ENCODE peak calls at places on chromosome 1, in eight cellular contexts. Z is H1, D is ovary, R is K562, E is SK-N-SH, A is A549, U is transverse colon, I is sigmoid colon. F is an unnamed sample.

GRCh38 chr1:159646687-159647086 is 59.1 kb downstream of the APCS start:
- DNase-seq in D (no peak), Z (no peak), I (no peak), A (no peak), E (no peak), R (no peak), U (no peak), F (no peak)

GRCh38 chr1:39754906-39755504 is 16.1 kb downstream of the OXCT2 start:
- DNase-seq in E (no peak), A (no peak), U (no peak), D (no peak), Z (no peak), R (no peak), I (no peak), F (no peak)

GRCh38 chr1:218558411-218558810 is 213.3 kb downstream of the TGFB2 start:
- DNase-seq in I (no peak), A (no peak), U (no peak), D (no peak), E (no peak), Z (no peak), R (no peak), F (no peak)

GRCh38 chr1:77513839-77514763 is 168.4 kb downstream of the ZZZ3 start:
- DNase-seq in E (no peak), A (no peak), I (no peak), U (no peak), R (no peak), Z (peak; percentile 33), D (no peak), F (no peak)

GRCh38 chr1:209587778-209588177 is 4.3 kb downstream of the CAMK1G start:
- DNase-seq in A (peak; percentile 21), R (no peak), Z (no peak), I (no peak), U (no peak), D (no peak), E (no peak), F (no peak)

GRCh38 chr1:205360166-205360565 is 3.4 kb upstream of the KLHDC8A start:
- DNase-seq in R (no peak), A (no peak), I (no peak), Z (no peak), D (peak; percentile 63), U (no peak), E (peak; percentile 30), F (no peak)

GRCh38 chr1:17274186-17275170 is 25.6 kb downstream of the PADI3 start:
- DNase-seq in R (peak; percentile 78), I (peak; percentile 50), D (no peak), A (peak; percentile 69), Z (peak; percentile 59), E (peak; percentile 76), U (peak; percentile 74), F (no peak)

GRCh38 chr1:205449750-205450443 is 5.9 kb downstream of the BLACAT1 start:
- DNase-seq in R (peak; percentile 89), I (no peak), E (peak; percentile 52), Z (no peak), D (peak; percentile 55), A (peak; percentile 35), U (peak; percentile 72), F (no peak)

GRCh38 chr1:197481101-197481500 is 213.0 kb downstream of the CRB1 start:
- DNase-seq in A (no peak), I (no peak), U (no peak), D (no peak), E (no peak), R (no peak), Z (no peak), F (no peak)

GRCh38 chr1:208251015-208251414 is 6.8 kb upstream of the PLXNA2 start:
- DNase-seq in U (no peak), A (no peak), D (no peak), R (no peak), Z (no peak), E (no peak), I (no peak), F (no peak)

DNA sequence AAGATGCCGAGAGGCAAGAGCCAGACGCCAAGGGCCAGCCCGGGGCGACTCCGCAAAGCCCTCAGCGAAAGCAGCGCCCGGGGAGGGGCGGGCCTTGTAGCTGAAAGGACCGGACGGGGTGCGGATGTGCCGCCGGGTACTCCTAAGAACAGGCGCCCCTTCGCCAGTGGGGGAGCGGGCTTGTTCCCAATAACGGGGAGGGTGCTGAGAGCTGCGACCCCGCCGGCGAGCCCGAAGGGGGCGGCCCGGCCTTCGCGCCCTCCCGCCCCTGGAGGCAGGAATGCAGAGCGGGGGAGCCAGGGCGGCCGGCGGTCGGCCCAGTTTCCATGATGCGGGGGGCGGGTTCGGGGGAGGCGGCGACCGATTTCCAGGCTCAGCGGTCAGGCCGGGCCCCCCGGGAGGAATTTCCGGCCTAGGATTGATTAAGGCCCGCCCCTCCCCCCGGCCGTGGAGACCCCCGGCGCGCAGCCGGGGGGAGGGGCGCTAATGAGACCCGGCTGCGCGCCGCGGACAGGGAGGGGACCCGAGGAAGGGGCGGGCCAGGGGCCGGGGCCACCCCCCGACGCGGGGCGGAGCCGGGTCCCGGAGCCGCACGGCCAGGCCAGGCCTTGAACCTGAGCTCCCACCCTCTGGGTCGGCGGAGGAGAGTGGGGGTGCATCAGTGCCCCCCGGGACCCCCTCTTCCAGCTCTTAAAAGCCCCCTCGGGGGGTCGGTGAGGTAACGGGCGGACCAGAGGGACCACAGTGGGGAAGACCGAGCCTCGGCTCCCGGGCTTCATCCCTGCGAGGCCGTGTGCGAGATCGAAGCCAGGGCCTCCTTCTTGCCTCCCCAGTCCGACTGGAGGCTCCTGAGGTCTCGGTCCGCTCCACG is 898 bp upstream of the TMEM200B start:
- DNase-seq in I (peak; percentile 95), U (peak; percentile 69), A (peak; percentile 56), D (peak; percentile 95), E (peak; percentile 96), Z (peak; percentile 66), R (peak; percentile 80), F (peak; percentile 82)
- H3K27ac ChIP-seq in I (peak overlapping the region; percentile 99), U (peak overlapping the region; percentile 94), A (peak overlapping the region; percentile 86), D (peak overlapping the region; percentile 95), E (peak overlapping the region; percentile 43), Z (peak overlapping the region; percentile 48), R (peak overlapping the region; percentile 60), F (peak overlapping the region; percentile 90)

GRCh38 chr1:155326020-155326526 is 5.4 kb downstream of the RUSC1 start:
- DNase-seq in E (no peak), U (no peak), R (no peak), A (no peak), D (no peak), Z (no peak), I (no peak), F (no peak)

GRCh38 chr1:155326659-155327058 is 6.0 kb downstream of the RUSC1 start:
- DNase-seq in I (no peak), A (no peak), D (no peak), R (no peak), E (no peak), Z (no peak), U (no peak), F (no peak)

GRCh38 chr1:155325596-155325893 is 4.9 kb downstream of the RUSC1 start:
- DNase-seq in A (no peak), I (no peak), E (no peak), Z (no peak), R (no peak), D (no peak), U (no peak), F (no peak)

GRCh38 chr1:155327981-155328380 is 7.3 kb downstream of the RUSC1 start:
- DNase-seq in E (no peak), I (no peak), D (no peak), Z (no peak), R (no peak), U (no peak), A (no peak), F (no peak)

GRCh38 chr1:155329980-155330598 is 9.4 kb downstream of the RUSC1 start:
- DNase-seq in R (no peak), Z (no peak), E (no peak), D (no peak), A (no peak), U (no peak), I (no peak), F (no peak)
- TF ChIP-seq EP300 in R (no peak), Z (no peak), E (no peak), D (no peak), A (no peak), U (no peak), I (no peak), F (no peak)

GRCh38 chr1:2150836-2151235 is 43.7 kb downstream of the FAAP20 start:
- DNase-seq in E (no peak), A (no peak), D (no peak), R (no peak), Z (no peak), I (no peak), U (no peak), F (no peak)

GRCh38 chr1:2148691-2149090 is 45.9 kb downstream of the FAAP20 start:
- DNase-seq in A (no peak), R (no peak), E (no peak), Z (no peak), I (no peak), D (no peak), U (peak; percentile 31), F (no peak)

GRCh38 chr1:2152914-2153313 is 41.7 kb downstream of the FAAP20 start:
- DNase-seq in I (no peak), U (no peak), A (no peak), R (no peak), E (no peak), Z (no peak), D (no peak), F (no peak)

GRCh38 chr1:2151906-2152305 is 42.7 kb downstream of the FAAP20 start:
- DNase-seq in D (no peak), A (no peak), R (no peak), U (no peak), I (no peak), Z (no peak), E (no peak), F (no peak)

DNA sequence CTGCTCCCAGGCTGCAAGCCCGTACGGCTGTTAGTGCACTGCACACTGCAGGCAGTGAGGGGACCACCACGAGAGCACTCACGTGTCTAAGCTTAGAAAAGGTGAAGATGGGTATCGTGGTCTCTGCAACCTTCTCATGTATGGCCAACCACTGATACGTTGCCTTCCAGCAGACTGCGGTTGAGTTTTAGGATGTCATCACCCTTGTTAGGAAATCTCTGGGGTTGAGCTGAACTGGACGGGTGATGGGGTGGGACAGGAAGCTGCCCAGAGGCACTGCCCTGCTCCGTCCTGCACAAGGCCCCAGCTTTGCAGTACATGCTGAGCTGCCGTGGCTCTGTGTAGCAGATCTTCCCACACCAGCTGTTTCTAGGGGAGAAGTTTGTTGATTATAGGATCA is 43.3 kb downstream of the FAAP20 start:
- DNase-seq in Z (no peak), A (no peak), U (no peak), R (no peak), E (no peak), D (no peak), I (no peak), F (no peak)
- H3K27ac ChIP-seq in Z (no peak overlapping the region), A (no peak overlapping the region), U (no peak overlapping the region), R (no peak overlapping the region), E (no peak overlapping the region), D (no peak overlapping the region), I (no peak overlapping the region), F (no peak overlapping the region)

DNA sequence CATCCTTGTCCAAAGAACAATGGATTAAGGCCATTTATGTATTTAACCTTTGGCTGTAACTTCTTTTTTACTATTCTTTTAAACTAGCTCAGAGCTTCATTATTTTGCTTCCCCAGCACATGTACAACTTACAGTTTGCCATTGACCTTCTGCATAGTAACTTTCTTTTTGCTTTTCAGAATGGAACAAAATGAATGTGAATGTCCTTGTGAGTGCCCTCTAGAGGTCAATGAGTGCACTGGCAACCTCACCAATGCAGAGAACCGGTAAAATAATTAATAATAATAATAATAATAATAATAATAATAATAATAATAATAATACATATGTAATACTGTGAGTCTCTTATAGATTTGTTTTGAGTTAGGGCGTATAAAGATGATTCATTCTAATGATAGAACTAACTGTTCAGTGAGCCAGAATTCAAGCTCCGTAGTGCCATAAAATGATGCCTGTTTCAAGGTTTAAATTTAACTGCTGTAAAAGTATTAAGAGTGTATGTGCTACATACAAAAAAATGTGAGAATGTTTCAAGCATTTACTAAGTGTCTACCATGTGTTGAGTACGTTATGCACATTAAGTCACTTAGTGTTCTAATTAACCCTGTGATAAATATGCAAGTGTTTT is 69.0 kb upstream of the RAVER2 start:
- DNase-seq in U (no peak), E (peak; percentile 41), R (peak; percentile 6), I (no peak), D (no peak), A (peak; percentile 8), Z (no peak), F (no peak)
- TF ChIP-seq EP300 in U (no peak), E (no peak), R (no peak), I (no peak), D (no peak), A (no peak), Z (no peak), F (no peak)